ENCODE peak calls at places on chromosome 13, in nine cellular contexts. M is ELF-1, V is HT1080, U is fibroblast of lung, T is stromal cell of bone marrow, O is right atrium auricular region, W is HT-29, G is lung microvascular endothelial cell, B is ureter. Z is an unnamed sample.

GRCh38 chr13:100382787-100383186 is 205.8 kb downstream of the GGACT start:
- DNase-seq in M (no peak), V (peak), U (peak), T (peak), O (no peak), W (no peak), G (peak), B (no peak), Z (peak)

GRCh38 chr13:22961835-22962537 is 218.8 kb upstream of the SGCG start:
- DNase-seq in M (no peak), V (no peak), U (no peak), T (no peak), O (peak), W (no peak), G (no peak), B (no peak), Z (no peak)

GRCh38 chr13:63408227-63409202 is 1992.9 kb upstream of the PCDH20 start:
- DNase-seq in M (no peak), V (no peak), U (peak), T (peak), O (no peak), W (no peak), G (no peak), B (no peak), Z (no peak)

GRCh38 chr13:94825507-94825906 is 113.2 kb upstream of the SOX21 start:
- DNase-seq in M (peak), V (no peak), U (peak), T (no peak), O (no peak), W (no peak), G (no peak), B (peak), Z (no peak)

GRCh38 chr13:75830842-75831241 is 194.7 kb downstream of the LMO7 start:
- DNase-seq in M (no peak), V (peak), U (peak), T (peak), O (no peak), W (no peak), G (no peak), B (no peak), Z (peak)

GRCh38 chr13:23578411-23579071 is 8.3 kb downstream of the TNFRSF19 start:
- DNase-seq in M (peak), V (peak), U (peak), T (peak), O (peak), W (no peak), G (peak), B (peak), Z (peak)

GRCh38 chr13:25136872-25137623 is 35.0 kb downstream of the AMER2 start:
- DNase-seq in M (no peak), V (no peak), U (no peak), T (no peak), O (no peak), W (no peak), G (no peak), B (no peak), Z (no peak)

GRCh38 chr13:100648354-100648753 is 26.2 kb downstream of the TMTC4 start:
- DNase-seq in M (no peak), V (peak), U (no peak), T (no peak), O (no peak), W (no peak), G (peak), B (no peak), Z (no peak)

GRCh38 chr13:96089749-96090239 is at the start of gene HS6ST3:
- DNase-seq in M (peak), V (peak), U (peak), T (no peak), O (no peak), W (no peak), G (peak), B (no peak), Z (peak)

GRCh38 chr13:21478881-21479808 is 20.0 kb upstream of the ZDHHC20 start:
- DNase-seq in M (peak), V (peak), U (peak), T (peak), O (no peak), W (peak), G (peak), B (peak), Z (peak)

GRCh38 chr13:84121456-84121855 is 239.2 kb upstream of the SLITRK1 start:
- DNase-seq in M (no peak), V (no peak), U (peak), T (peak), O (no peak), W (no peak), G (no peak), B (no peak), Z (no peak)

GRCh38 chr13:113220141-113220598 is 10.8 kb downstream of the CUL4A start:
- DNase-seq in M (no peak), V (no peak), U (no peak), T (no peak), O (no peak), W (no peak), G (no peak), B (no peak), Z (no peak)

GRCh38 chr13:19601749-19602725 is 31.4 kb upstream of the MPHOSPH8 start:
- DNase-seq in M (peak), V (peak), U (peak), T (no peak), O (no peak), W (peak), G (peak), B (no peak), Z (peak)

GRCh38 chr13:46339035-46339666 is 47.9 kb downstream of the RUBCNL start:
- DNase-seq in M (no peak), V (peak), U (peak), T (peak), O (peak), W (no peak), G (peak), B (no peak), Z (peak)

GRCh38 chr13:87887459-87888123 is 216.4 kb downstream of the SLITRK5 start:
- DNase-seq in M (no peak), V (no peak), U (no peak), T (no peak), O (no peak), W (no peak), G (no peak), B (no peak), Z (no peak)

GRCh38 chr13:33446821-33447481 is 161.4 kb upstream of the STARD13 start:
- DNase-seq in M (peak), V (no peak), U (no peak), T (no peak), O (no peak), W (no peak), G (no peak), B (no peak), Z (no peak)

GRCh38 chr13:107438251-107438650 is 777.1 kb downstream of the LIG4 start:
- DNase-seq in M (no peak), V (no peak), U (no peak), T (no peak), O (no peak), W (no peak), G (no peak), B (no peak), Z (no peak)

GRCh38 chr13:100707818-100708740 is 33.5 kb upstream of the TMTC4 start:
- DNase-seq in M (no peak), V (peak), U (peak), T (peak), O (no peak), W (no peak), G (no peak), B (no peak), Z (no peak)

GRCh38 chr13:33096886-33097610 is 80.8 kb downstream of the KL start:
- DNase-seq in M (no peak), V (no peak), U (no peak), T (no peak), O (no peak), W (no peak), G (no peak), B (no peak), Z (no peak)

GRCh38 chr13:45510671-45511070 is 45.9 kb downstream of the COG3 start:
- DNase-seq in M (no peak), V (no peak), U (no peak), T (no peak), O (no peak), W (no peak), G (no peak), B (no peak), Z (no peak)

GRCh38 chr13:100140441-100140840 is 51.5 kb downstream of the PCCA start:
- DNase-seq in M (no peak), V (no peak), U (peak), T (no peak), O (no peak), W (peak), G (no peak), B (no peak), Z (no peak)

GRCh38 chr13:112072531-112073244 is 5.7 kb downstream of the SOX1 start:
- DNase-seq in M (peak), V (no peak), U (peak), T (no peak), O (no peak), W (no peak), G (no peak), B (no peak), Z (no peak)

GRCh38 chr13:107712145-107712544 is 503.2 kb downstream of the LIG4 start:
- DNase-seq in M (no peak), V (no peak), U (no peak), T (no peak), O (no peak), W (no peak), G (no peak), B (no peak), Z (no peak)

GRCh38 chr13:74203576-74203975 is 69.4 kb upstream of the KLF12 start:
- DNase-seq in M (no peak), V (peak), U (peak), T (peak), O (no peak), W (no peak), G (no peak), B (no peak), Z (no peak)

GRCh38 chr13:56561327-56561726 is 579.4 kb upstream of the PRR20A start:
- DNase-seq in M (no peak), V (no peak), U (no peak), T (no peak), O (no peak), W (peak), G (no peak), B (no peak), Z (no peak)

GRCh38 chr13:45121421-45121820 is 1.1 kb downstream of the GTF2F2 start:
- DNase-seq in M (no peak), V (no peak), U (peak), T (peak), O (no peak), W (peak), G (peak), B (no peak), Z (peak)

GRCh38 chr13:51006067-51006800 is 96.6 kb downstream of the RNASEH2B start:
- DNase-seq in M (no peak), V (no peak), U (no peak), T (peak), O (no peak), W (no peak), G (no peak), B (no peak), Z (no peak)

GRCh38 chr13:29849731-29850212 is 645 bp downstream of the UBL3 start:
- DNase-seq in M (peak), V (peak), U (peak), T (peak), O (peak), W (peak), G (peak), B (peak), Z (peak)

GRCh38 chr13:33973194-33973593 is 155.2 kb downstream of the RFC3 start:
- DNase-seq in M (no peak), V (no peak), U (no peak), T (no peak), O (no peak), W (no peak), G (no peak), B (no peak), Z (no peak)

GRCh38 chr13:21435710-21436151 is 23.4 kb downstream of the ZDHHC20 start:
- DNase-seq in M (peak), V (peak), U (peak), T (peak), O (peak), W (peak), G (peak), B (peak), Z (peak)

GRCh38 chr13:101529419-101529818 is 76.9 kb downstream of the ITGBL1 start:
- DNase-seq in M (no peak), V (peak), U (peak), T (peak), O (no peak), W (no peak), G (peak), B (no peak), Z (peak)

GRCh38 chr13:98965325-98965724 is 12.5 kb downstream of the DOCK9 start:
- DNase-seq in M (no peak), V (no peak), U (no peak), T (no peak), O (no peak), W (no peak), G (no peak), B (no peak), Z (no peak)

GRCh38 chr13:110756268-110756667 is 42.8 kb downstream of the ING1 start:
- DNase-seq in M (peak), V (no peak), U (peak), T (no peak), O (no peak), W (no peak), G (peak), B (no peak), Z (peak)

GRCh38 chr13:34349091-34349722 is 531.3 kb downstream of the RFC3 start:
- DNase-seq in M (no peak), V (peak), U (peak), T (peak), O (no peak), W (peak), G (peak), B (no peak), Z (peak)

GRCh38 chr13:51585234-51585672 is 991 bp downstream of the WDFY2 start:
- DNase-seq in M (no peak), V (no peak), U (peak), T (no peak), O (no peak), W (no peak), G (peak), B (no peak), Z (peak)

GRCh38 chr13:72104656-72105180 is 237.7 kb upstream of the DACH1 start:
- DNase-seq in M (no peak), V (peak), U (peak), T (peak), O (no peak), W (no peak), G (no peak), B (no peak), Z (no peak)

GRCh38 chr13:105847532-105848295 is 687.7 kb downstream of the EFNB2 start:
- DNase-seq in M (no peak), V (no peak), U (peak), T (no peak), O (no peak), W (no peak), G (no peak), B (no peak), Z (no peak)

GRCh38 chr13:40922437-40923040 is 96.6 kb downstream of the ELF1 start:
- DNase-seq in M (peak), V (no peak), U (no peak), T (no peak), O (no peak), W (no peak), G (no peak), B (no peak), Z (no peak)